ENCODE peak calls at places on chromosomes 16 and 17, in eight cellular contexts. One of them, this sample, is unnamed.
A peak's percentile ranks its signal among the peaks of the same experiment; 100 is the strongest.

GRCh38 chr16:68289621-68290329 is 21.0 kb downstream of the SLC7A6OS start:
- DNase-seq in esophagus squamous epithelium: no peak
- DNase-seq in breast epithelium: no peak
- DNase-seq in stomach: no peak
- DNase-seq in body of pancreas: no peak
- DNase-seq in prostate gland: no peak
- DNase-seq in right lobe of liver: no peak
- DNase-seq in tibial nerve: no peak
- DNase-seq in this sample: no peak

GRCh38 chr17:1797323-1797722 is 32.4 kb downstream of the SMYD4 start:
- DNase-seq in esophagus squamous epithelium: no peak
- DNase-seq in breast epithelium: no peak
- DNase-seq in stomach: no peak
- DNase-seq in body of pancreas: no peak
- DNase-seq in prostate gland: no peak
- DNase-seq in right lobe of liver: no peak
- DNase-seq in tibial nerve: no peak
- DNase-seq in this sample: no peak

GRCh38 chr16:19382887-19383816 is 34.5 kb upstream of the TMC5 start:
- DNase-seq in esophagus squamous epithelium: no peak
- DNase-seq in breast epithelium: no peak
- DNase-seq in stomach: peak; percentile 44
- DNase-seq in body of pancreas: no peak
- DNase-seq in prostate gland: no peak
- DNase-seq in right lobe of liver: no peak
- DNase-seq in tibial nerve: no peak
- DNase-seq in this sample: no peak

GRCh38 chr17:55314061-55314783 is 49.5 kb downstream of the HLF start:
- DNase-seq in esophagus squamous epithelium: no peak
- DNase-seq in breast epithelium: no peak
- DNase-seq in stomach: no peak
- DNase-seq in body of pancreas: no peak
- DNase-seq in prostate gland: no peak
- DNase-seq in right lobe of liver: no peak
- DNase-seq in tibial nerve: no peak
- DNase-seq in this sample: no peak

GRCh38 chr16:19657831-19658230 is 60.2 kb downstream of the KNOP1 start:
- DNase-seq in esophagus squamous epithelium: no peak
- DNase-seq in breast epithelium: no peak
- DNase-seq in stomach: no peak
- DNase-seq in body of pancreas: no peak
- DNase-seq in prostate gland: no peak
- DNase-seq in right lobe of liver: no peak
- DNase-seq in tibial nerve: no peak
- DNase-seq in this sample: no peak

GRCh38 chr17:13594762-13595697 is 6.7 kb downstream of the HS3ST3A1 start:
- DNase-seq in esophagus squamous epithelium: peak; percentile 16
- DNase-seq in breast epithelium: peak; percentile 65
- DNase-seq in stomach: peak; percentile 74
- DNase-seq in body of pancreas: peak; percentile 76
- DNase-seq in prostate gland: peak; percentile 75
- DNase-seq in right lobe of liver: peak; percentile 60
- DNase-seq in tibial nerve: peak; percentile 96
- DNase-seq in this sample: peak; percentile 62

GRCh38 chr16:65832269-65832668 is 534.2 kb upstream of the CDH5 start:
- DNase-seq in esophagus squamous epithelium: no peak
- DNase-seq in breast epithelium: no peak
- DNase-seq in stomach: no peak
- DNase-seq in body of pancreas: no peak
- DNase-seq in prostate gland: no peak
- DNase-seq in right lobe of liver: no peak
- DNase-seq in tibial nerve: no peak
- DNase-seq in this sample: no peak

GRCh38 chr17:51076821-51077220 is 43.8 kb downstream of the SPAG9 start:
- DNase-seq in esophagus squamous epithelium: no peak
- DNase-seq in breast epithelium: no peak
- DNase-seq in stomach: no peak
- DNase-seq in body of pancreas: no peak
- DNase-seq in prostate gland: no peak
- DNase-seq in right lobe of liver: no peak
- DNase-seq in tibial nerve: no peak
- DNase-seq in this sample: no peak

GRCh38 chr17:39640493-39641118 is 3.7 kb downstream of the STARD3 start:
- DNase-seq in esophagus squamous epithelium: no peak
- DNase-seq in breast epithelium: no peak
- DNase-seq in stomach: no peak
- DNase-seq in body of pancreas: no peak
- DNase-seq in prostate gland: no peak
- DNase-seq in right lobe of liver: no peak
- DNase-seq in tibial nerve: no peak
- DNase-seq in this sample: no peak

GRCh38 chr17:22511431-22511830 is 819.1 kb downstream of the KCNJ18 start:
- DNase-seq in esophagus squamous epithelium: no peak
- DNase-seq in breast epithelium: no peak
- DNase-seq in stomach: no peak
- DNase-seq in body of pancreas: no peak
- DNase-seq in prostate gland: no peak
- DNase-seq in right lobe of liver: no peak
- DNase-seq in tibial nerve: no peak
- DNase-seq in this sample: no peak

GRCh38 chr17:16243811-16244567 is 27.0 kb downstream of the PIGL start:
- DNase-seq in esophagus squamous epithelium: no peak
- DNase-seq in breast epithelium: no peak
- DNase-seq in stomach: no peak
- DNase-seq in body of pancreas: no peak
- DNase-seq in prostate gland: no peak
- DNase-seq in right lobe of liver: no peak
- DNase-seq in tibial nerve: no peak
- DNase-seq in this sample: no peak

GRCh38 chr16:57823836-57824235 is 21.5 kb upstream of the KIFC3 start:
- DNase-seq in esophagus squamous epithelium: no peak
- DNase-seq in breast epithelium: peak; percentile 60
- DNase-seq in stomach: no peak
- DNase-seq in body of pancreas: no peak
- DNase-seq in prostate gland: no peak
- DNase-seq in right lobe of liver: peak; percentile 87
- DNase-seq in tibial nerve: no peak
- DNase-seq in this sample: no peak

GRCh38 chr16:21150375-21151001 is at the start of gene DNAH3:
- DNase-seq in esophagus squamous epithelium: no peak
- DNase-seq in breast epithelium: peak; percentile 76
- DNase-seq in stomach: no peak
- DNase-seq in body of pancreas: peak; percentile 22
- DNase-seq in prostate gland: peak; percentile 74
- DNase-seq in right lobe of liver: no peak
- DNase-seq in tibial nerve: no peak
- DNase-seq in this sample: no peak

GRCh38 chr17:79645022-79645776 is 34.3 kb upstream of the RBFOX3 start:
- DNase-seq in esophagus squamous epithelium: no peak
- DNase-seq in breast epithelium: no peak
- DNase-seq in stomach: peak; percentile 18
- DNase-seq in body of pancreas: no peak
- DNase-seq in prostate gland: no peak
- DNase-seq in right lobe of liver: no peak
- DNase-seq in tibial nerve: no peak
- DNase-seq in this sample: no peak

GRCh38 chr17:2063306-2064146 is 8.6 kb downstream of the HIC1 start:
- DNase-seq in esophagus squamous epithelium: no peak
- DNase-seq in breast epithelium: no peak
- DNase-seq in stomach: no peak
- DNase-seq in body of pancreas: no peak
- DNase-seq in prostate gland: no peak
- DNase-seq in right lobe of liver: no peak
- DNase-seq in tibial nerve: no peak
- DNase-seq in this sample: peak; percentile 62

GRCh38 chr17:27575912-27576252 is 55.1 kb upstream of the LGALS9 start:
- DNase-seq in esophagus squamous epithelium: no peak
- DNase-seq in breast epithelium: no peak
- DNase-seq in stomach: no peak
- DNase-seq in body of pancreas: no peak
- DNase-seq in prostate gland: no peak
- DNase-seq in right lobe of liver: no peak
- DNase-seq in tibial nerve: no peak
- DNase-seq in this sample: no peak

GRCh38 chr17:45364531-45365390 is 47.9 kb upstream of the MAP3K14 start:
- DNase-seq in esophagus squamous epithelium: no peak
- DNase-seq in breast epithelium: no peak
- DNase-seq in stomach: no peak
- DNase-seq in body of pancreas: no peak
- DNase-seq in prostate gland: no peak
- DNase-seq in right lobe of liver: no peak
- DNase-seq in tibial nerve: no peak
- DNase-seq in this sample: no peak

GRCh38 chr16:67403976-67404555 is 10.8 kb upstream of the TPPP3 start:
- DNase-seq in esophagus squamous epithelium: no peak
- DNase-seq in breast epithelium: no peak
- DNase-seq in stomach: no peak
- DNase-seq in body of pancreas: no peak
- DNase-seq in prostate gland: no peak
- DNase-seq in right lobe of liver: no peak
- DNase-seq in tibial nerve: no peak
- DNase-seq in this sample: no peak

GRCh38 chr17:61556224-61557188 is 34.5 kb downstream of the NACA2 start:
- DNase-seq in esophagus squamous epithelium: no peak
- DNase-seq in breast epithelium: no peak
- DNase-seq in stomach: no peak
- DNase-seq in body of pancreas: no peak
- DNase-seq in prostate gland: peak; percentile 25
- DNase-seq in right lobe of liver: no peak
- DNase-seq in tibial nerve: no peak
- DNase-seq in this sample: no peak
- H3K27ac ChIP-seq in esophagus squamous epithelium: no peak overlapping the region
- H3K27ac ChIP-seq in breast epithelium: no peak overlapping the region
- H3K27ac ChIP-seq in stomach: no peak overlapping the region
- H3K27ac ChIP-seq in body of pancreas: no peak overlapping the region
- H3K27ac ChIP-seq in prostate gland: no peak overlapping the region
- H3K27ac ChIP-seq in right lobe of liver: no peak overlapping the region
- H3K27ac ChIP-seq in tibial nerve: no peak overlapping the region
- H3K27ac ChIP-seq in this sample: no peak overlapping the region

GRCh38 chr16:85805442-85806045 is 6.0 kb downstream of the COX4I1 start:
- DNase-seq in esophagus squamous epithelium: no peak
- DNase-seq in breast epithelium: no peak
- DNase-seq in stomach: no peak
- DNase-seq in body of pancreas: no peak
- DNase-seq in prostate gland: no peak
- DNase-seq in right lobe of liver: no peak
- DNase-seq in tibial nerve: no peak
- DNase-seq in this sample: no peak
- TF ChIP-seq POLR2A in esophagus squamous epithelium: no peak
- TF ChIP-seq POLR2A in breast epithelium: no peak
- TF ChIP-seq POLR2A in stomach: no peak
- TF ChIP-seq POLR2A in body of pancreas: no peak
- TF ChIP-seq POLR2A in prostate gland: no peak
- TF ChIP-seq POLR2A in right lobe of liver: no peak
- TF ChIP-seq POLR2A in tibial nerve: no peak
- TF ChIP-seq POLR2A in this sample: no peak

GRCh38 chr17:41784207-41784744 is 2.2 kb downstream of the JUP start:
- DNase-seq in esophagus squamous epithelium: no peak
- DNase-seq in breast epithelium: peak; percentile 45
- DNase-seq in stomach: peak; percentile 66
- DNase-seq in body of pancreas: peak; percentile 38
- DNase-seq in prostate gland: peak; percentile 53
- DNase-seq in right lobe of liver: no peak
- DNase-seq in tibial nerve: no peak
- DNase-seq in this sample: no peak

GRCh38 chr17:41785876-41786226 is 660 bp downstream of the JUP start:
- DNase-seq in esophagus squamous epithelium: no peak
- DNase-seq in breast epithelium: peak; percentile 83
- DNase-seq in stomach: peak; percentile 84
- DNase-seq in body of pancreas: peak; percentile 63
- DNase-seq in prostate gland: peak; percentile 86
- DNase-seq in right lobe of liver: peak; percentile 75
- DNase-seq in tibial nerve: no peak
- DNase-seq in this sample: no peak

GRCh38 chr17:41785091-41785875 is 1.2 kb downstream of the JUP start:
- DNase-seq in esophagus squamous epithelium: no peak
- DNase-seq in breast epithelium: no peak
- DNase-seq in stomach: no peak
- DNase-seq in body of pancreas: no peak
- DNase-seq in prostate gland: no peak
- DNase-seq in right lobe of liver: no peak
- DNase-seq in tibial nerve: no peak
- DNase-seq in this sample: no peak

GRCh38 chr17:41786227-41787020 is at the start of gene JUP:
- DNase-seq in esophagus squamous epithelium: peak; percentile 90
- DNase-seq in breast epithelium: peak; percentile 100
- DNase-seq in stomach: peak; percentile 100
- DNase-seq in body of pancreas: peak; percentile 100
- DNase-seq in prostate gland: peak; percentile 100
- DNase-seq in right lobe of liver: peak; percentile 100
- DNase-seq in tibial nerve: peak; percentile 98
- DNase-seq in this sample: peak; percentile 99

DNA sequence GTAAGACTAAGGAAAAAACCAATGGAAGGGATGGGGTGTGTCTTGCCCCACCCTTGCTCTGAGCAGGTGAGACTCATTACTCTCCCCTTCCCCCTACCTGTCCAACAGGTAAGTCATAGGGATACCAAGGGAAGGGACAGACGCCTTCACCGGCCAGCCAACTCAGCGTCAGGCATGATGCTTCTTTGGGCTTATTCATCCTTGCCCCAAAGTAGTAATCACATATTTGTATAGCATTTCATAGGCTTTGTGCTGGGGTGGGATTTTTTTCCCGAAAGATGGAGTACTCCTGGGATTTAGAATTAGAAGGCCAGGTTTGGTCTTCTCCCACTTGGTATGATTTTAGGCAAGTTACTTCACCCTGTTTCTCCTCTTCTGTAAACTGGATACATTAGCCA is 509 bp upstream of the JUP start:
- DNase-seq in esophagus squamous epithelium: no peak
- DNase-seq in breast epithelium: no peak
- DNase-seq in stomach: no peak
- DNase-seq in body of pancreas: no peak
- DNase-seq in prostate gland: no peak
- DNase-seq in right lobe of liver: no peak
- DNase-seq in tibial nerve: no peak
- DNase-seq in this sample: no peak
- H3K27ac ChIP-seq in esophagus squamous epithelium: peak overlapping the region; percentile 98
- H3K27ac ChIP-seq in breast epithelium: peak overlapping the region; percentile 99
- H3K27ac ChIP-seq in stomach: peak overlapping the region; percentile 72
- H3K27ac ChIP-seq in body of pancreas: peak overlapping the region; percentile 59
- H3K27ac ChIP-seq in prostate gland: peak overlapping the region; percentile 85
- H3K27ac ChIP-seq in right lobe of liver: no peak overlapping the region
- H3K27ac ChIP-seq in tibial nerve: peak overlapping the region; percentile 93
- H3K27ac ChIP-seq in this sample: peak overlapping the region; percentile 43

GRCh38 chr16:61862221-61862620 is 174.0 kb downstream of the CDH8 start:
- DNase-seq in esophagus squamous epithelium: no peak
- DNase-seq in breast epithelium: no peak
- DNase-seq in stomach: no peak
- DNase-seq in body of pancreas: no peak
- DNase-seq in prostate gland: no peak
- DNase-seq in right lobe of liver: no peak
- DNase-seq in tibial nerve: no peak
- DNase-seq in this sample: no peak
- TF ChIP-seq POLR2A in esophagus squamous epithelium: no peak
- TF ChIP-seq POLR2A in breast epithelium: no peak
- TF ChIP-seq POLR2A in stomach: no peak
- TF ChIP-seq POLR2A in body of pancreas: no peak
- TF ChIP-seq POLR2A in prostate gland: no peak
- TF ChIP-seq POLR2A in right lobe of liver: no peak
- TF ChIP-seq POLR2A in tibial nerve: no peak
- TF ChIP-seq POLR2A in this sample: no peak

This sample was measured in ovary.